ENCODE peak calls at places on chromosome 13, in ten cellular contexts. One of them, this sample, is unnamed.
A peak's percentile ranks its signal among the peaks of the same experiment; 100 is the strongest.

GRCh38 chr13:100594731-100595130 is 6.1 kb upstream of the GGACT start:
- DNase-seq in gastrocnemius medialis: no peak
- DNase-seq in RWPE1: no peak
- DNase-seq in activated naive CD4-positive, alpha-beta T cell: no peak
- DNase-seq in CD8-positive, alpha-beta memory T cell: no peak
- DNase-seq in NCI-H774: no peak
- DNase-seq in endothelial cell: peak; percentile 52
- DNase-seq in colonic mucosa: peak; percentile 38
- DNase-seq in stimulated activated CD4-positive, alpha-beta T cell treated with anti-CD3 and anti-CD28 coated beads, Interleukin-1b, Interleukin-23, amount 100 ng/mL, for 24 hours: no peak
- DNase-seq in PC-9: no peak
- DNase-seq in this sample: no peak

GRCh38 chr13:46665630-46666482 is 112.9 kb downstream of the LRCH1 start:
- DNase-seq in stimulated activated CD4-positive, alpha-beta T cell treated with anti-CD3 and anti-CD28 coated beads, Interleukin-1b, Interleukin-23, amount 100 ng/mL, for 24 hours: no peak
- DNase-seq in activated naive CD4-positive, alpha-beta T cell: no peak
- DNase-seq in gastrocnemius medialis: no peak
- DNase-seq in RWPE1: no peak
- DNase-seq in endothelial cell: no peak
- DNase-seq in NCI-H774: no peak
- DNase-seq in CD8-positive, alpha-beta memory T cell: no peak
- DNase-seq in colonic mucosa: peak; percentile 44
- DNase-seq in PC-9: no peak
- DNase-seq in this sample: no peak

GRCh38 chr13:104837756-104838155 is 1697.7 kb downstream of the EFNB2 start:
- DNase-seq in activated naive CD4-positive, alpha-beta T cell: no peak
- DNase-seq in CD8-positive, alpha-beta memory T cell: no peak
- DNase-seq in RWPE1: no peak
- DNase-seq in colonic mucosa: no peak
- DNase-seq in gastrocnemius medialis: no peak
- DNase-seq in NCI-H774: no peak
- DNase-seq in stimulated activated CD4-positive, alpha-beta T cell treated with anti-CD3 and anti-CD28 coated beads, Interleukin-1b, Interleukin-23, amount 100 ng/mL, for 24 hours: no peak
- DNase-seq in PC-9: no peak
- DNase-seq in endothelial cell: no peak
- DNase-seq in this sample: no peak

GRCh38 chr13:30892966-30893365 is 13.1 kb upstream of the MEDAG start:
- DNase-seq in colonic mucosa: no peak
- DNase-seq in NCI-H774: no peak
- DNase-seq in stimulated activated CD4-positive, alpha-beta T cell treated with anti-CD3 and anti-CD28 coated beads, Interleukin-1b, Interleukin-23, amount 100 ng/mL, for 24 hours: no peak
- DNase-seq in gastrocnemius medialis: peak; percentile 78
- DNase-seq in CD8-positive, alpha-beta memory T cell: no peak
- DNase-seq in PC-9: no peak
- DNase-seq in activated naive CD4-positive, alpha-beta T cell: no peak
- DNase-seq in RWPE1: no peak
- DNase-seq in endothelial cell: peak; percentile 76
- DNase-seq in this sample: no peak

GRCh38 chr13:40794414-40795368 is 5.3 kb downstream of the SLC25A15 start:
- DNase-seq in NCI-H774: no peak
- DNase-seq in activated naive CD4-positive, alpha-beta T cell: no peak
- DNase-seq in gastrocnemius medialis: no peak
- DNase-seq in CD8-positive, alpha-beta memory T cell: no peak
- DNase-seq in colonic mucosa: no peak
- DNase-seq in endothelial cell: no peak
- DNase-seq in RWPE1: no peak
- DNase-seq in stimulated activated CD4-positive, alpha-beta T cell treated with anti-CD3 and anti-CD28 coated beads, Interleukin-1b, Interleukin-23, amount 100 ng/mL, for 24 hours: no peak
- DNase-seq in PC-9: no peak
- DNase-seq in this sample: no peak

GRCh38 chr13:66887088-66887487 is 343.0 kb downstream of the PCDH9 start:
- DNase-seq in stimulated activated CD4-positive, alpha-beta T cell treated with anti-CD3 and anti-CD28 coated beads, Interleukin-1b, Interleukin-23, amount 100 ng/mL, for 24 hours: no peak
- DNase-seq in gastrocnemius medialis: no peak
- DNase-seq in endothelial cell: no peak
- DNase-seq in NCI-H774: no peak
- DNase-seq in CD8-positive, alpha-beta memory T cell: no peak
- DNase-seq in activated naive CD4-positive, alpha-beta T cell: no peak
- DNase-seq in PC-9: no peak
- DNase-seq in colonic mucosa: no peak
- DNase-seq in RWPE1: no peak
- DNase-seq in this sample: peak; percentile 2

GRCh38 chr13:100976993-100977392 is 302.4 kb upstream of the TMTC4 start:
- DNase-seq in PC-9: no peak
- DNase-seq in stimulated activated CD4-positive, alpha-beta T cell treated with anti-CD3 and anti-CD28 coated beads, Interleukin-1b, Interleukin-23, amount 100 ng/mL, for 24 hours: no peak
- DNase-seq in colonic mucosa: no peak
- DNase-seq in RWPE1: no peak
- DNase-seq in gastrocnemius medialis: no peak
- DNase-seq in NCI-H774: no peak
- DNase-seq in activated naive CD4-positive, alpha-beta T cell: no peak
- DNase-seq in endothelial cell: no peak
- DNase-seq in CD8-positive, alpha-beta memory T cell: no peak
- DNase-seq in this sample: no peak

GRCh38 chr13:91946498-91947070 is 548.2 kb downstream of the GPC5 start:
- DNase-seq in activated naive CD4-positive, alpha-beta T cell: no peak
- DNase-seq in PC-9: no peak
- DNase-seq in CD8-positive, alpha-beta memory T cell: no peak
- DNase-seq in endothelial cell: peak; percentile 12
- DNase-seq in stimulated activated CD4-positive, alpha-beta T cell treated with anti-CD3 and anti-CD28 coated beads, Interleukin-1b, Interleukin-23, amount 100 ng/mL, for 24 hours: no peak
- DNase-seq in gastrocnemius medialis: no peak
- DNase-seq in NCI-H774: peak; percentile 9
- DNase-seq in colonic mucosa: no peak
- DNase-seq in RWPE1: peak; percentile 3
- DNase-seq in this sample: peak; percentile 77

GRCh38 chr13:68676513-68677115 is 1431.0 kb upstream of the ATXN8OS start:
- DNase-seq in colonic mucosa: no peak
- DNase-seq in CD8-positive, alpha-beta memory T cell: no peak
- DNase-seq in RWPE1: no peak
- DNase-seq in gastrocnemius medialis: no peak
- DNase-seq in endothelial cell: no peak
- DNase-seq in PC-9: no peak
- DNase-seq in NCI-H774: no peak
- DNase-seq in activated naive CD4-positive, alpha-beta T cell: no peak
- DNase-seq in stimulated activated CD4-positive, alpha-beta T cell treated with anti-CD3 and anti-CD28 coated beads, Interleukin-1b, Interleukin-23, amount 100 ng/mL, for 24 hours: no peak
- DNase-seq in this sample: no peak

GRCh38 chr13:90396266-90396665 is 951.2 kb upstream of the MIR17HG start:
- DNase-seq in PC-9: no peak
- DNase-seq in colonic mucosa: no peak
- DNase-seq in CD8-positive, alpha-beta memory T cell: no peak
- DNase-seq in stimulated activated CD4-positive, alpha-beta T cell treated with anti-CD3 and anti-CD28 coated beads, Interleukin-1b, Interleukin-23, amount 100 ng/mL, for 24 hours: no peak
- DNase-seq in gastrocnemius medialis: no peak
- DNase-seq in activated naive CD4-positive, alpha-beta T cell: no peak
- DNase-seq in NCI-H774: no peak
- DNase-seq in endothelial cell: no peak
- DNase-seq in RWPE1: no peak
- DNase-seq in this sample: no peak

GRCh38 chr13:40187324-40187795 is 479.1 kb downstream of the FOXO1 start:
- DNase-seq in NCI-H774: no peak
- DNase-seq in stimulated activated CD4-positive, alpha-beta T cell treated with anti-CD3 and anti-CD28 coated beads, Interleukin-1b, Interleukin-23, amount 100 ng/mL, for 24 hours: no peak
- DNase-seq in endothelial cell: no peak
- DNase-seq in CD8-positive, alpha-beta memory T cell: peak; percentile 88
- DNase-seq in gastrocnemius medialis: no peak
- DNase-seq in PC-9: no peak
- DNase-seq in colonic mucosa: no peak
- DNase-seq in activated naive CD4-positive, alpha-beta T cell: peak; percentile 29
- DNase-seq in RWPE1: no peak
- DNase-seq in this sample: no peak

GRCh38 chr13:23469901-23470525 is 36.5 kb upstream of the SACS start:
- DNase-seq in CD8-positive, alpha-beta memory T cell: no peak
- DNase-seq in NCI-H774: no peak
- DNase-seq in PC-9: no peak
- DNase-seq in activated naive CD4-positive, alpha-beta T cell: no peak
- DNase-seq in RWPE1: no peak
- DNase-seq in endothelial cell: no peak
- DNase-seq in colonic mucosa: no peak
- DNase-seq in gastrocnemius medialis: no peak
- DNase-seq in stimulated activated CD4-positive, alpha-beta T cell treated with anti-CD3 and anti-CD28 coated beads, Interleukin-1b, Interleukin-23, amount 100 ng/mL, for 24 hours: no peak
- DNase-seq in this sample: peak; percentile 14

GRCh38 chr13:40205771-40206240 is 460.6 kb downstream of the FOXO1 start:
- DNase-seq in CD8-positive, alpha-beta memory T cell: no peak
- DNase-seq in colonic mucosa: no peak
- DNase-seq in NCI-H774: no peak
- DNase-seq in gastrocnemius medialis: no peak
- DNase-seq in RWPE1: no peak
- DNase-seq in PC-9: no peak
- DNase-seq in stimulated activated CD4-positive, alpha-beta T cell treated with anti-CD3 and anti-CD28 coated beads, Interleukin-1b, Interleukin-23, amount 100 ng/mL, for 24 hours: no peak
- DNase-seq in activated naive CD4-positive, alpha-beta T cell: no peak
- DNase-seq in endothelial cell: no peak
- DNase-seq in this sample: no peak

GRCh38 chr13:99766641-99767045 is 204.9 kb downstream of the ZIC5 start:
- DNase-seq in activated naive CD4-positive, alpha-beta T cell: no peak
- DNase-seq in stimulated activated CD4-positive, alpha-beta T cell treated with anti-CD3 and anti-CD28 coated beads, Interleukin-1b, Interleukin-23, amount 100 ng/mL, for 24 hours: no peak
- DNase-seq in colonic mucosa: no peak
- DNase-seq in endothelial cell: no peak
- DNase-seq in CD8-positive, alpha-beta memory T cell: no peak
- DNase-seq in gastrocnemius medialis: no peak
- DNase-seq in RWPE1: no peak
- DNase-seq in NCI-H774: no peak
- DNase-seq in PC-9: no peak
- DNase-seq in this sample: peak; percentile 60

GRCh38 chr13:27006519-27007161 is 165.0 kb downstream of the USP12 start:
- DNase-seq in activated naive CD4-positive, alpha-beta T cell: no peak
- DNase-seq in PC-9: peak; percentile 43
- DNase-seq in RWPE1: no peak
- DNase-seq in CD8-positive, alpha-beta memory T cell: no peak
- DNase-seq in NCI-H774: peak; percentile 81
- DNase-seq in endothelial cell: no peak
- DNase-seq in gastrocnemius medialis: no peak
- DNase-seq in colonic mucosa: peak; percentile 65
- DNase-seq in stimulated activated CD4-positive, alpha-beta T cell treated with anti-CD3 and anti-CD28 coated beads, Interleukin-1b, Interleukin-23, amount 100 ng/mL, for 24 hours: no peak
- DNase-seq in this sample: peak; percentile 73

GRCh38 chr13:43664700-43665191 is 122.0 kb downstream of the ENOX1 start:
- DNase-seq in NCI-H774: no peak
- DNase-seq in colonic mucosa: peak; percentile 60
- DNase-seq in CD8-positive, alpha-beta memory T cell: no peak
- DNase-seq in gastrocnemius medialis: no peak
- DNase-seq in stimulated activated CD4-positive, alpha-beta T cell treated with anti-CD3 and anti-CD28 coated beads, Interleukin-1b, Interleukin-23, amount 100 ng/mL, for 24 hours: no peak
- DNase-seq in RWPE1: peak; percentile 25
- DNase-seq in endothelial cell: no peak
- DNase-seq in PC-9: peak; percentile 57
- DNase-seq in activated naive CD4-positive, alpha-beta T cell: no peak
- DNase-seq in this sample: no peak

GRCh38 chr13:74966814-74967213 is 515.2 kb downstream of the TBC1D4 start:
- DNase-seq in PC-9: no peak
- DNase-seq in NCI-H774: no peak
- DNase-seq in colonic mucosa: no peak
- DNase-seq in endothelial cell: peak; percentile 48
- DNase-seq in gastrocnemius medialis: no peak
- DNase-seq in CD8-positive, alpha-beta memory T cell: no peak
- DNase-seq in RWPE1: no peak
- DNase-seq in activated naive CD4-positive, alpha-beta T cell: no peak
- DNase-seq in stimulated activated CD4-positive, alpha-beta T cell treated with anti-CD3 and anti-CD28 coated beads, Interleukin-1b, Interleukin-23, amount 100 ng/mL, for 24 hours: no peak
- DNase-seq in this sample: no peak

GRCh38 chr13:26557393-26558073 is at the start of gene WASF3:
- DNase-seq in PC-9: peak; percentile 64
- DNase-seq in stimulated activated CD4-positive, alpha-beta T cell treated with anti-CD3 and anti-CD28 coated beads, Interleukin-1b, Interleukin-23, amount 100 ng/mL, for 24 hours: peak; percentile 5
- DNase-seq in RWPE1: peak; percentile 97
- DNase-seq in CD8-positive, alpha-beta memory T cell: no peak
- DNase-seq in gastrocnemius medialis: peak; percentile 92
- DNase-seq in colonic mucosa: peak; percentile 94
- DNase-seq in endothelial cell: peak; percentile 96
- DNase-seq in activated naive CD4-positive, alpha-beta T cell: no peak
- DNase-seq in NCI-H774: peak; percentile 83
- DNase-seq in this sample: no peak

GRCh38 chr13:44393391-44393790 is 19.8 kb downstream of the SERP2 start:
- DNase-seq in PC-9: no peak
- DNase-seq in gastrocnemius medialis: no peak
- DNase-seq in activated naive CD4-positive, alpha-beta T cell: no peak
- DNase-seq in endothelial cell: no peak
- DNase-seq in stimulated activated CD4-positive, alpha-beta T cell treated with anti-CD3 and anti-CD28 coated beads, Interleukin-1b, Interleukin-23, amount 100 ng/mL, for 24 hours: no peak
- DNase-seq in RWPE1: no peak
- DNase-seq in colonic mucosa: no peak
- DNase-seq in NCI-H774: no peak
- DNase-seq in CD8-positive, alpha-beta memory T cell: no peak
- DNase-seq in this sample: no peak

GRCh38 chr13:106661236-106661635 is 93.3 kb upstream of the ARGLU1 start:
- DNase-seq in colonic mucosa: no peak
- DNase-seq in CD8-positive, alpha-beta memory T cell: no peak
- DNase-seq in endothelial cell: no peak
- DNase-seq in stimulated activated CD4-positive, alpha-beta T cell treated with anti-CD3 and anti-CD28 coated beads, Interleukin-1b, Interleukin-23, amount 100 ng/mL, for 24 hours: no peak
- DNase-seq in gastrocnemius medialis: no peak
- DNase-seq in activated naive CD4-positive, alpha-beta T cell: no peak
- DNase-seq in RWPE1: no peak
- DNase-seq in PC-9: no peak
- DNase-seq in NCI-H774: no peak
- DNase-seq in this sample: no peak

GRCh38 chr13:59842507-59842906 is 321.2 kb downstream of the DIAPH3 start:
- DNase-seq in PC-9: no peak
- DNase-seq in NCI-H774: no peak
- DNase-seq in gastrocnemius medialis: no peak
- DNase-seq in RWPE1: no peak
- DNase-seq in endothelial cell: no peak
- DNase-seq in activated naive CD4-positive, alpha-beta T cell: no peak
- DNase-seq in stimulated activated CD4-positive, alpha-beta T cell treated with anti-CD3 and anti-CD28 coated beads, Interleukin-1b, Interleukin-23, amount 100 ng/mL, for 24 hours: no peak
- DNase-seq in CD8-positive, alpha-beta memory T cell: no peak
- DNase-seq in colonic mucosa: no peak
- DNase-seq in this sample: no peak

GRCh38 chr13:112118451-112119064 is 51.6 kb downstream of the SOX1 start:
- DNase-seq in endothelial cell: no peak
- DNase-seq in CD8-positive, alpha-beta memory T cell: no peak
- DNase-seq in activated naive CD4-positive, alpha-beta T cell: no peak
- DNase-seq in NCI-H774: no peak
- DNase-seq in PC-9: no peak
- DNase-seq in colonic mucosa: no peak
- DNase-seq in RWPE1: no peak
- DNase-seq in stimulated activated CD4-positive, alpha-beta T cell treated with anti-CD3 and anti-CD28 coated beads, Interleukin-1b, Interleukin-23, amount 100 ng/mL, for 24 hours: no peak
- DNase-seq in gastrocnemius medialis: no peak
- DNase-seq in this sample: no peak

GRCh38 chr13:101579291-101579802 is 126.9 kb downstream of the ITGBL1 start:
- DNase-seq in endothelial cell: no peak
- DNase-seq in CD8-positive, alpha-beta memory T cell: no peak
- DNase-seq in gastrocnemius medialis: no peak
- DNase-seq in activated naive CD4-positive, alpha-beta T cell: no peak
- DNase-seq in PC-9: no peak
- DNase-seq in colonic mucosa: no peak
- DNase-seq in stimulated activated CD4-positive, alpha-beta T cell treated with anti-CD3 and anti-CD28 coated beads, Interleukin-1b, Interleukin-23, amount 100 ng/mL, for 24 hours: no peak
- DNase-seq in NCI-H774: no peak
- DNase-seq in RWPE1: no peak
- DNase-seq in this sample: no peak

GRCh38 chr13:76976488-76976887 is 15.4 kb upstream of the CLN5 start:
- DNase-seq in stimulated activated CD4-positive, alpha-beta T cell treated with anti-CD3 and anti-CD28 coated beads, Interleukin-1b, Interleukin-23, amount 100 ng/mL, for 24 hours: no peak
- DNase-seq in gastrocnemius medialis: no peak
- DNase-seq in PC-9: peak; percentile 78
- DNase-seq in NCI-H774: no peak
- DNase-seq in endothelial cell: no peak
- DNase-seq in RWPE1: no peak
- DNase-seq in activated naive CD4-positive, alpha-beta T cell: no peak
- DNase-seq in CD8-positive, alpha-beta memory T cell: no peak
- DNase-seq in colonic mucosa: no peak
- DNase-seq in this sample: peak; percentile 12

GRCh38 chr13:46578590-46578975 is 25.6 kb downstream of the LRCH1 start:
- DNase-seq in endothelial cell: no peak
- DNase-seq in stimulated activated CD4-positive, alpha-beta T cell treated with anti-CD3 and anti-CD28 coated beads, Interleukin-1b, Interleukin-23, amount 100 ng/mL, for 24 hours: no peak
- DNase-seq in activated naive CD4-positive, alpha-beta T cell: no peak
- DNase-seq in gastrocnemius medialis: no peak
- DNase-seq in CD8-positive, alpha-beta memory T cell: no peak
- DNase-seq in PC-9: no peak
- DNase-seq in colonic mucosa: no peak
- DNase-seq in NCI-H774: no peak
- DNase-seq in RWPE1: no peak
- DNase-seq in this sample: no peak

This sample was measured in SHP77 treated with DMSO at 0.1 percent for 48 hours.